ENCODE peak calls at places on chromosomes 11 and 22, in eight cellular contexts. O, V, H, R, S, M, C and D are unnamed samples.

GRCh38 chr11:20310596-20311394 is 52.7 kb upstream of the HTATIP2 start:
- DNase-seq in O (no peak), V (no peak), H (no peak), R (no peak), S (no peak), M (no peak), C (no peak), D (no peak)

GRCh38 chr11:48123934-48124755 is 92.5 kb upstream of the OR4B1 start:
- DNase-seq in O (peak; percentile 21), V (no peak), H (no peak), R (no peak), S (no peak), M (no peak), C (no peak), D (no peak)

GRCh38 chr22:29813563-29813962 is 24.5 kb downstream of the ASCC2 start:
- DNase-seq in O (no peak), V (no peak), H (no peak), R (no peak), S (no peak), M (no peak), C (no peak), D (no peak)

GRCh38 chr22:32323513-32324164 is 34.0 kb upstream of the RFPL3 start:
- DNase-seq in O (peak; percentile 23), V (no peak), H (no peak), R (peak; percentile 62), S (no peak), M (no peak), C (no peak), D (no peak)

GRCh38 chr11:43708776-43709175 is 28.2 kb downstream of the HSD17B12 start:
- DNase-seq in O (no peak), V (no peak), H (no peak), R (no peak), S (no peak), M (no peak), C (no peak), D (no peak)

GRCh38 chr11:86524603-86525352 is 147.6 kb downstream of the ME3 start:
- DNase-seq in O (no peak), V (no peak), H (no peak), R (no peak), S (no peak), M (peak; percentile 53), C (peak; percentile 76), D (no peak)

GRCh38 chr11:2528301-2529050 is 83.7 kb downstream of the KCNQ1 start:
- DNase-seq in O (no peak), V (peak; percentile 25), H (no peak), R (peak; percentile 71), S (no peak), M (no peak), C (no peak), D (no peak)

GRCh38 chr11:12090761-12091261 is 19.6 kb upstream of the MICAL2 start:
- DNase-seq in O (no peak), V (no peak), H (peak; percentile 82), R (no peak), S (no peak), M (no peak), C (no peak), D (no peak)

GRCh38 chr11:61866958-61867343 is 24.4 kb downstream of the FADS3 start:
- DNase-seq in O (no peak), V (no peak), H (no peak), R (no peak), S (no peak), M (no peak), C (no peak), D (no peak)

GRCh38 chr11:61869636-61870428 is 21.5 kb downstream of the FADS3 start:
- DNase-seq in O (no peak), V (no peak), H (no peak), R (no peak), S (no peak), M (no peak), C (no peak), D (no peak)

GRCh38 chr11:61870429-61871039 is 20.8 kb downstream of the FADS3 start:
- DNase-seq in O (no peak), V (no peak), H (no peak), R (no peak), S (no peak), M (peak; percentile 50), C (peak; percentile 40), D (no peak)

GRCh38 chr11:61871158-61871597 is 20.2 kb downstream of the FADS3 start:
- DNase-seq in O (peak; percentile 64), V (peak; percentile 86), H (peak; percentile 76), R (peak; percentile 89), S (peak; percentile 91), M (peak; percentile 77), C (peak; percentile 74), D (peak; percentile 84)

DNA sequence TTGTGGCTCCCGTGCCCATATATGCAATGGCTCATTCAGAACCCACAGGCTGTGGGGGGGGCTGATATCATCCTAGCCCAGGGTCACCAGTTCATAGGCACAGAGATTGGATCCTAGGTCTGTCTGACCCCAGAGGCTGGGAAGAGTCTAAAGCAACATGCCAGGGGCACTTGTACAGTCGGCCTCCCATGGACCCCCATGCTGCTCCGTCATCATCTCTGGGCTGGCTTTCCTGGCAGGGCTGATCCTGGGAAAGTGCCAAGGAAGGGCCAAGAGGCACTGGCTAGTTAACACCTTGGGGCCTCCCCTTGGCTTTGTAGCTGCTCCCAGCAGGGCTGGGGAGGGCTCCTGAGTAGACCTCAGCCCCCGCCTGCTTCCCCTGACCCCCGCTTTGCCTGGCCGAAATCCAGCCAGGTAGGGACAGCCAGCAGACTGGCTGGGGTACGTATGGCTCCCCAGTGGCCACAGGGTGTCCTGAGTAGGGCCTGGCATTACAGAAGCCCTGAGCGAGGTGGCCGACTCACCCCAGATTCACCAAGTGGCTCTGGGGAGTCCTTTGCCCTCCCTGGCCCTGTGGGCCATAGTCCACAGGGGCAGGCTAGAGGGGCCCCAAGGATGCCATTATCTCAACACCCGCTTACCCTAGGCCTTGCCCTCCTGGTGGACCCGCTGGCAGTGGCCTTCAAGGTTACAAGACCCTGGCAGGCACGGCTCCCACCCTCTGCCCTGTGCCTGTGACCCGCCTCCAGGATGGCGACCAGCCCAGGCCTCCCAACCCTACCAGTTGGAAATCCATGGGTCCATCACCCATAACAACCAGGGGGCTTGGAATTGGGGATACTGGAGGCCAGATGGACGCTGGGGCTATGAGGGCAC is 22.5 kb downstream of the FADS3 start:
- DNase-seq in O (no peak), V (no peak), H (no peak), R (no peak), S (no peak), M (no peak), C (no peak), D (no peak)
- TF ChIP-seq CTCF in O (no peak), V (no peak), H (no peak), R (no peak), S (no peak), M (no peak), C (no peak), D (no peak)

GRCh38 chr11:111352935-111353695 is 26.0 kb downstream of the POU2AF1 start:
- DNase-seq in O (no peak), V (peak; percentile 67), H (no peak), R (no peak), S (no peak), M (no peak), C (no peak), D (no peak)
- TF ChIP-seq CTCF in O (no peak), V (no peak), H (no peak), R (no peak), S (no peak), M (no peak), C (no peak), D (no peak)

GRCh38 chr22:22463855-22464540 is 44.5 kb downstream of the ZNF280B start:
- DNase-seq in O (peak; percentile 52), V (no peak), H (peak; percentile 47), R (no peak), S (peak; percentile 71), M (peak; percentile 81), C (peak; percentile 52), D (peak; percentile 63)

GRCh38 chr22:22464541-22465054 is 43.9 kb downstream of the ZNF280B start:
- DNase-seq in O (no peak), V (no peak), H (no peak), R (no peak), S (no peak), M (no peak), C (no peak), D (no peak)

GRCh38 chr22:22461583-22461982 is 47.0 kb downstream of the ZNF280B start:
- DNase-seq in O (no peak), V (no peak), H (no peak), R (no peak), S (no peak), M (no peak), C (no peak), D (no peak)

GRCh38 chr22:22461111-22461510 is 47.4 kb downstream of the ZNF280B start:
- DNase-seq in O (no peak), V (no peak), H (no peak), R (no peak), S (no peak), M (no peak), C (no peak), D (no peak)

DNA sequence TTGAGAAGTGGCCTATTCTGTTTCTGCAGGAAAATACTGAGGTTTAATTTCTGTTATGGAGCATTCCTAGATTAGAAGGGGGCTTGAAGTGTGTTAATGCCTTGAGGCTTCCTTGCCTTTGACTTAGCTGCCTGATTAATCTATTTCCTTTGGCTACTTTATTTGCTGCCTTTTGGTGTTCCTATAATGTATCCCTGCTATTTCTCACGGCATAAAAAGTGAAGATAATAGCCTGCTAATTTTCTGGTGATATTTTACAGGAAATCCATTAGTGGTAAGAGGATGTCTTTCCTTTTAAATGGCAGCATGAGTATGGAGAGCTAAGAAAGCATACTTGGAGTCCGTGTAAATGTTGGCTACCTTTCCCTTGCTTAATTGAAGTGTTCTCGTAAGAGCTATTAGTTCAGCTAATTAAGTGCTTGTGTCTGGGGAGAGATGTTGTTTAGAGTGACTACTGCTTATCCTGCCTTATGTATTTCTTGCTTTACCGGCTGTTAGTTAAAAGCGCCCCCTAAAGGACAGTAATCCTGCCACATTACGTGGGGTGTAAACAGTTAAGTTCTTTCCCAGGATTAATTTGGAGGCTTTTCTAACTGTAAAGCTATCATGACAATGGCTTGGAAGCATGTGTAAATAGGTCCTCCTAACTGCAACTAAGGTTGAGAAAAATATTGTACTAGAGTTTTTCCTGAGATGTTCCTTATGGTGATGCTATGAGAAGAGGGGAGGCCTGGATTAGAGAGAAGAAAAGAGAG is 45.6 kb downstream of the ZNF280B start:
- DNase-seq in O (no peak), V (no peak), H (no peak), R (no peak), S (no peak), M (peak; percentile 3), C (no peak), D (no peak)
- TF ChIP-seq CTCF in O (no peak), V (no peak), H (no peak), R (no peak), S (no peak), M (no peak), C (peak; percentile 34), D (no peak)

GRCh38 chr11:61550665-61551227 is 30.1 kb downstream of the SYT7 start:
- DNase-seq in O (no peak), V (no peak), H (no peak), R (no peak), S (no peak), M (no peak), C (no peak), D (no peak)

GRCh38 chr11:61552108-61552635 is 28.7 kb downstream of the SYT7 start:
- DNase-seq in O (no peak), V (no peak), H (no peak), R (no peak), S (no peak), M (no peak), C (no peak), D (no peak)

GRCh38 chr11:61549662-61550568 is 31.0 kb downstream of the SYT7 start:
- DNase-seq in O (no peak), V (no peak), H (no peak), R (no peak), S (no peak), M (no peak), C (no peak), D (no peak)

GRCh38 chr11:61553373-61554171 is 27.3 kb downstream of the SYT7 start:
- DNase-seq in O (no peak), V (no peak), H (no peak), R (no peak), S (no peak), M (no peak), C (no peak), D (no peak)

GRCh38 chr11:61551630-61552029 is 29.2 kb downstream of the SYT7 start:
- DNase-seq in O (no peak), V (no peak), H (no peak), R (no peak), S (no peak), M (peak; percentile 59), C (no peak), D (no peak)
- TF ChIP-seq CTCF in O (no peak), V (no peak), H (no peak), R (no peak), S (no peak), M (peak; percentile 10), C (no peak), D (no peak)